ENCODE peak calls at places on chromosomes 3 and 15, in five cellular contexts. H, V, D, G and P are unnamed samples.

GRCh38 chr3:142680710-142681109 is 43.1 kb upstream of the TRPC1 start:
- DNase-seq in H (peak; percentile 1), V (no peak), D (peak; percentile 51), G (no peak), P (no peak)

GRCh38 chr3:177431525-177432255 is 234.4 kb upstream of the TBL1XR1 start:
- DNase-seq in H (peak; percentile 57), V (no peak), D (no peak), G (no peak), P (no peak)

GRCh38 chr3:143840636-143841035 is 7.6 kb downstream of the SLC9A9 start:
- DNase-seq in H (no peak), V (no peak), D (no peak), G (no peak), P (no peak)

GRCh38 chr15:39118510-39118909 is 462.4 kb upstream of the THBS1 start:
- DNase-seq in H (peak; percentile 94), V (no peak), D (peak; percentile 63), G (no peak), P (no peak)

GRCh38 chr3:50430950-50431435 is 71.7 kb upstream of the TMEM115 start:
- DNase-seq in H (no peak), V (no peak), D (no peak), G (no peak), P (no peak)

GRCh38 chr3:59185586-59186381 is 136.0 kb upstream of the CFAP20DC start:
- DNase-seq in H (no peak), V (no peak), D (peak; percentile 46), G (no peak), P (no peak)

GRCh38 chr3:116905805-116906204 is 196.2 kb downstream of the TUSC7 start:
- DNase-seq in H (no peak), V (no peak), D (peak; percentile 74), G (no peak), P (no peak)

GRCh38 chr3:132660745-132661067 is 577 bp downstream of the UBA5 start:
- DNase-seq in H (peak; percentile 13), V (no peak), D (peak; percentile 41), G (peak; percentile 10), P (no peak)

GRCh38 chr15:77493324-77493907 is 72.7 kb downstream of the HMG20A start:
- DNase-seq in H (peak; percentile 39), V (no peak), D (no peak), G (no peak), P (no peak)

GRCh38 chr15:29727871-29728270 is 94.4 kb downstream of the TJP1 start:
- DNase-seq in H (no peak), V (no peak), D (no peak), G (no peak), P (no peak)

GRCh38 chr3:33218446-33219174 is at the start of gene SUSD5:
- DNase-seq in H (peak; percentile 42), V (peak; percentile 44), D (peak; percentile 56), G (no peak), P (peak; percentile 39)

GRCh38 chr3:191566469-191566868 is 105.5 kb downstream of the PYDC2 start:
- DNase-seq in H (no peak), V (no peak), D (peak; percentile 77), G (no peak), P (no peak)

GRCh38 chr15:48466825-48467224 is 135.6 kb downstream of the DUT start:
- DNase-seq in H (no peak), V (no peak), D (no peak), G (no peak), P (no peak)

GRCh38 chr15:85443593-85444328 is 63.4 kb downstream of the AKAP13 start:
- DNase-seq in H (peak; percentile 65), V (no peak), D (peak; percentile 88), G (no peak), P (no peak)

GRCh38 chr3:143476965-143477640 is 357.5 kb downstream of the CHST2 start:
- DNase-seq in H (no peak), V (no peak), D (peak; percentile 13), G (no peak), P (no peak)

GRCh38 chr3:4355401-4356224 is 52.4 kb downstream of the SETMAR start:
- DNase-seq in H (no peak), V (no peak), D (no peak), G (peak; percentile 56), P (no peak)

GRCh38 chr3:183953471-183954070 is 64.1 kb downstream of the ABCC5 start:
- DNase-seq in H (no peak), V (no peak), D (no peak), G (no peak), P (no peak)

GRCh38 chr3:193788189-193788946 is 195.4 kb downstream of the OPA1 start:
- DNase-seq in H (peak; percentile 61), V (peak; percentile 58), D (peak; percentile 61), G (peak; percentile 41), P (peak; percentile 43)

GRCh38 chr3:151315136-151315535 is 1.5 kb downstream of the GPR87 start:
- DNase-seq in H (peak; percentile 67), V (no peak), D (peak; percentile 54), G (no peak), P (no peak)

GRCh38 chr3:44988073-44988472 is 12.0 kb downstream of the EXOSC7 start:
- DNase-seq in H (no peak), V (no peak), D (no peak), G (peak; percentile 30), P (no peak)

GRCh38 chr15:94327356-94327936 is 96.1 kb downstream of the MCTP2 start:
- DNase-seq in H (peak; percentile 43), V (peak; percentile 20), D (peak; percentile 59), G (peak; percentile 33), P (no peak)

GRCh38 chr3:55880357-55880756 is 393.3 kb upstream of the WNT5A start:
- DNase-seq in H (no peak), V (no peak), D (peak; percentile 60), G (no peak), P (no peak)

GRCh38 chr3:55873523-55874254 is 386.6 kb upstream of the WNT5A start:
- DNase-seq in H (no peak), V (no peak), D (peak; percentile 63), G (no peak), P (no peak)

GRCh38 chr3:55875137-55875536 is 388.0 kb upstream of the WNT5A start:
- DNase-seq in H (no peak), V (no peak), D (no peak), G (no peak), P (no peak)

GRCh38 chr3:55879901-55880331 is 392.8 kb upstream of the WNT5A start:
- DNase-seq in H (no peak), V (no peak), D (peak; percentile 32), G (no peak), P (no peak)

DNA sequence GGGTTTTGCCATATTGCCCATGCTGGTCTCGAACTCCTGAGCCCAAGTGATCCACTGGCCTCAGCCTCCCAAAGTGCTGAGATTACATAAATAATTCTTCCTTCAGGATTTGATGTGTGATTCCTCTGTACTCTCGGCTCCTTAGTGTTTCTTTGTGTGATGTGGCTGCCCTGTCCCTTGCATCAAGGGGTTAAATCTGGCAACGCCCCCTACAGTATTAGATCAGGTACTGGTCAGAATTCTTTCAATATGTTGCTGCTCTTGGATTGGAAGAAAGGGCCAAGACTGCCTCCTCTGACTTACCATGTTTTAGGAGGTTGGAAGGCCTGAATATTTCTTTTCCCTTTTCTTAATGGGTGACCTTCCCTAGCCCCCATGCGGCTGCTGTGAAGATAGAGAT is 390.6 kb upstream of the WNT5A start:
- DNase-seq in H (no peak), V (no peak), D (no peak), G (no peak), P (no peak)
- TF ChIP-seq CTCF in H (no peak), V (peak; percentile 31), D (no peak), G (no peak), P (peak; percentile 23)

DNA sequence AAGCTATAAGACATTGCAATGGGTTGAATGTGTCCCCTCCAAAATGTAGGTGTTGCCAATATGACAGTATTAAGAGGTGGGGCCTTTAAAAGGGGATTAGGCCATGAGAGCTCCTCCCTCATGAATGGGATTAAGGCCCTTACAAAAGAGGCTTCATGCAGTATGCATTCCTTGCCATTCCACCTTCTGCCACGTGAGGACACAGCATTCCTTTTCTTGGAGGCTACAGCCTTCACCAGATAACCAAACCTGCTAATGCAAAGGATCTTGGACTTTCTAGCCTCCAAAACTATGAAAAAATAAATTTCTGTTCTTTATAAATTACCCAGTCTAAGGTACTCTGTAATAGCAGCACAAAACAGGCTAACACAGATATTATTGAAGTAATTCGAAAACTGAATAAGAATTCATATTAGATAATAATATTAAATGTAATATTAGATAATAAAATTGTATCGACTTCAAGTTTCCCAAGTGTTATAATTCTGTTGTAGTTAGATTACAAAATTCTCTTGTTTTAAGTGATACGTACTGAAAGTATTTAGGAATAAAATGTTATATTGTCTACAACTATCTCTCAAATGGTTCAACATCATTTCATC is 29.4 kb upstream of the ATP8B4 start:
- DNase-seq in H (peak; percentile 81), V (peak; percentile 16), D (peak; percentile 84), G (no peak), P (no peak)
- TF ChIP-seq CTCF in H (peak; percentile 78), V (peak; percentile 60), D (peak; percentile 96), G (peak; percentile 5), P (peak; percentile 57)

DNA sequence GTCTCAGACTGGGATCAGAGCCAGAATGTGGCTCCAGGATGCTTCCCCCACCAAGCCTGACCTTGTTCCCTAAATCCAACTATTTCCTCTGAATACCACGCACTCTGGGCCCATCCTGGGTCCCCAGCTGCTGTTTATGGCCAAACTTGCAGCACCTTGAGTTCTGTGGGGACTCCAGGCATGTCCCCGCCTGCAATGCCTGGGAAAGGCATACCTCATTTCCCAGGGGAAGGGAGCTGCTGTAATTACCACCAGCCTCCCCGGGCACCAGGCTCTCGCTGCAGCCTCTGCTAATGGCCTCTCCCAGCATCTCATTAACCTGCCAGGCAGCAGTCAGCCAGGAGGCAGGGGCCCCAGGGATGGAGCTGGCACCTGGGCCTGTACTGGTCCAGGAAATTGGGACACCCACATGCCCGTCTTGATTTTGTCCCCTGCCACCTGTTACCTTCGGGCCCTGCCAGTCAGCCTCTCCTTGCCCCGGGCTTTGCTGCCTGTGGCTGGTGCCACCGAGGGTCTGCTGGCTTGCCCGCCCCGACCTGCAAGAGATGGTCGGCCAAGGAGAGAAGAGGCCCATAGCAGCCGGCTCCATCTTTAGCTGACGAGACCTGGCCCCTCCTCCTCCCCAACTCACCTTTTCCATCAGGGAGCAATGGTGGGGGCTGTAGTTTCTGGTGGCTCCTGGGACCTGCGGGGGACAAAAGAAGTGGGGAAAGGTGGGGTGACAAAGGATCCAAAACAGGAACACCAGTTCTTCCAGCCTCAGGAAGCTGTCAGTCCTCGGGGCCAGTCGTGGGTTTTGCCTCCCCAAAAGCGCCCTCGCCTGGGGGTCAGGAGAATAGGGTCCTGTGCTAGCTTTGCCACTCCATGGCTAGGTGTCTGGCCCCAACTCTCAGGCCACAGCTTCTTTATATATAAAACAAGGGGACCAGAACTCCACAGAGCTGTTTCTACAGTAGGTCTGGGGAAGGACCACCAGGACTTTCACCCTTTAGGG is 4.3 kb downstream of the CCDC9B start:
- DNase-seq in H (no peak), V (no peak), D (no peak), G (no peak), P (no peak)
- TF ChIP-seq CTCF in H (no peak), V (no peak), D (no peak), G (peak; percentile 9), P (peak; percentile 15)

GRCh38 chr15:83843511-83843910 is 189.6 kb downstream of the ADAMTSL3 start:
- DNase-seq in H (peak; percentile 92), V (no peak), D (peak; percentile 34), G (no peak), P (no peak)

GRCh38 chr15:83846847-83847246 is 192.9 kb downstream of the ADAMTSL3 start:
- DNase-seq in H (peak; percentile 93), V (no peak), D (peak; percentile 40), G (no peak), P (no peak)

GRCh38 chr15:83842281-83842680 is 188.4 kb downstream of the ADAMTSL3 start:
- DNase-seq in H (no peak), V (no peak), D (no peak), G (no peak), P (no peak)

GRCh38 chr15:83844742-83845141 is 190.8 kb downstream of the ADAMTSL3 start:
- DNase-seq in H (no peak), V (no peak), D (peak; percentile 64), G (peak; percentile 47), P (no peak)

GRCh38 chr15:83845230-83845629 is 191.3 kb downstream of the ADAMTSL3 start:
- DNase-seq in H (peak; percentile 96), V (no peak), D (peak; percentile 54), G (peak; percentile 57), P (no peak)
- TF ChIP-seq CTCF in H (no peak), V (no peak), D (no peak), G (no peak), P (no peak)